ENCODE peak calls at places on chromosomes 5 and 9, in ten cellular contexts. D is tibial nerve; Z is left colon; W is transverse colon; K is RWPE1; I is IMR-90; P is activated CD8-positive, alpha-beta memory T cell treated with anti-CD3 and anti-CD28 coated beads, Interleukin-2, amount 10 ng/mL, durations not matched to agents 7 days and 5 days; T is foreskin fibroblast; G is GM20000; B is ureter. M is an unnamed sample.
A peak's percentile ranks its signal among the peaks of the same experiment; 100 is the strongest.

GRCh38 chr5:95970359-95970704 is 8.7 kb upstream of the ELL2 start:
- DNase-seq in D (no peak), Z (no peak), I (no peak), T (no peak), P (no peak), B (no peak), W (no peak), G (no peak), K (no peak), M (no peak)

GRCh38 chr5:17012289-17012688 is 76.2 kb upstream of the MYO10 start:
- DNase-seq in W (no peak), I (peak; percentile 83), D (no peak), T (peak; percentile 79), G (no peak), P (no peak), B (no peak), Z (no peak), K (peak; percentile 20), M (no peak)

GRCh38 chr9:115601456-115601855 is 483.5 kb upstream of the TNC start:
- DNase-seq in D (no peak), Z (no peak), T (peak; percentile 14), K (no peak), P (no peak), B (no peak), W (no peak), G (no peak), I (no peak), M (no peak)

GRCh38 chr5:176543428-176544182 is 5.5 kb upstream of the CDHR2 start:
- DNase-seq in W (peak; percentile 88), G (peak; percentile 84), D (no peak), P (peak; percentile 85), T (peak; percentile 82), B (peak; percentile 72), K (peak; percentile 64), I (no peak), Z (peak; percentile 91), M (peak; percentile 78)

GRCh38 chr5:560792-561166 is 36.5 kb upstream of the SLC9A3 start:
- DNase-seq in D (no peak), G (no peak), I (no peak), B (peak; percentile 26), P (no peak), W (no peak), K (no peak), T (no peak), Z (no peak), M (no peak)

GRCh38 chr5:67166886-67167285 is 29.7 kb downstream of the CD180 start:
- DNase-seq in G (no peak), I (no peak), T (no peak), W (no peak), P (no peak), B (no peak), Z (no peak), D (no peak), K (no peak), M (no peak)

GRCh38 chr5:163350083-163350482 is 87.3 kb upstream of the CCNG1 start:
- DNase-seq in B (no peak), P (no peak), I (no peak), D (no peak), G (no peak), W (no peak), T (peak; percentile 7), K (no peak), Z (no peak), M (no peak)

GRCh38 chr5:55173696-55174101 is 722 bp upstream of the CDC20B start:
- DNase-seq in K (no peak), I (no peak), W (no peak), Z (peak; percentile 8), D (no peak), G (peak; percentile 44), P (no peak), T (no peak), B (no peak), M (peak; percentile 11)

GRCh38 chr5:143230676-143230996 is 172.8 kb downstream of the NR3C1 start:
- DNase-seq in P (no peak), W (no peak), Z (no peak), G (no peak), I (no peak), K (no peak), D (no peak), B (no peak), T (no peak), M (no peak)